ENCODE peak calls at places on chromosomes 12 and 14, in six cellular contexts. One of them, this sample, is unnamed.

GRCh38 chr14:101113835-101114725 is 210.6 kb upstream of the RTL1 start:
- DNase-seq in OCI-LY7: no peak
- DNase-seq in GM13976: no peak
- DNase-seq in cardiac fibroblast: no peak
- DNase-seq in body of pancreas: no peak
- DNase-seq in astrocyte of the spinal cord: no peak
- DNase-seq in this sample: no peak

GRCh38 chr12:46133751-46134150 is 135.1 kb downstream of the SLC38A1 start:
- DNase-seq in OCI-LY7: no peak
- DNase-seq in GM13976: no peak
- DNase-seq in cardiac fibroblast: peak; percentile 26
- DNase-seq in body of pancreas: no peak
- DNase-seq in astrocyte of the spinal cord: no peak
- DNase-seq in this sample: no peak

GRCh38 chr12:84689638-84690037 is 223.0 kb downstream of the SLC6A15 start:
- DNase-seq in OCI-LY7: no peak
- DNase-seq in GM13976: no peak
- DNase-seq in cardiac fibroblast: no peak
- DNase-seq in body of pancreas: peak; percentile 6
- DNase-seq in astrocyte of the spinal cord: no peak
- DNase-seq in this sample: no peak

GRCh38 chr12:52130695-52131094 is 51.2 kb downstream of the SMIM41 start:
- DNase-seq in OCI-LY7: no peak
- DNase-seq in GM13976: peak; percentile 15
- DNase-seq in cardiac fibroblast: no peak
- DNase-seq in body of pancreas: no peak
- DNase-seq in astrocyte of the spinal cord: no peak
- DNase-seq in this sample: peak; percentile 50

GRCh38 chr12:98644433-98644711 is 216 bp downstream of the IKBIP start:
- DNase-seq in OCI-LY7: no peak
- DNase-seq in GM13976: peak; percentile 33
- DNase-seq in cardiac fibroblast: no peak
- DNase-seq in body of pancreas: no peak
- DNase-seq in astrocyte of the spinal cord: no peak
- DNase-seq in this sample: no peak

GRCh38 chr14:38553586-38553985 is 297.7 kb upstream of the CLEC14A start:
- DNase-seq in OCI-LY7: no peak
- DNase-seq in GM13976: no peak
- DNase-seq in cardiac fibroblast: peak; percentile 10
- DNase-seq in body of pancreas: no peak
- DNase-seq in astrocyte of the spinal cord: peak; percentile 82
- DNase-seq in this sample: no peak

GRCh38 chr12:8077207-8077606 is 4.9 kb upstream of the NECAP1 start:
- DNase-seq in OCI-LY7: no peak
- DNase-seq in GM13976: no peak
- DNase-seq in cardiac fibroblast: no peak
- DNase-seq in body of pancreas: no peak
- DNase-seq in astrocyte of the spinal cord: peak; percentile 43
- DNase-seq in this sample: no peak

GRCh38 chr14:52042371-52043037 is 26.4 kb downstream of the NID2 start:
- DNase-seq in OCI-LY7: no peak
- DNase-seq in GM13976: no peak
- DNase-seq in cardiac fibroblast: no peak
- DNase-seq in body of pancreas: no peak
- DNase-seq in astrocyte of the spinal cord: no peak
- DNase-seq in this sample: no peak

GRCh38 chr12:46779879-46780278 is 45.9 kb downstream of the SLC38A4 start:
- DNase-seq in OCI-LY7: no peak
- DNase-seq in GM13976: no peak
- DNase-seq in cardiac fibroblast: no peak
- DNase-seq in body of pancreas: no peak
- DNase-seq in astrocyte of the spinal cord: no peak
- DNase-seq in this sample: no peak

GRCh38 chr12:99253068-99253467 is 394.5 kb upstream of the GARIN6 start:
- DNase-seq in OCI-LY7: peak; percentile 74
- DNase-seq in GM13976: no peak
- DNase-seq in cardiac fibroblast: no peak
- DNase-seq in body of pancreas: no peak
- DNase-seq in astrocyte of the spinal cord: no peak
- DNase-seq in this sample: no peak

GRCh38 chr12:24366514-24366913 is 417.0 kb upstream of the SOX5 start:
- DNase-seq in OCI-LY7: no peak
- DNase-seq in GM13976: no peak
- DNase-seq in cardiac fibroblast: no peak
- DNase-seq in body of pancreas: no peak
- DNase-seq in astrocyte of the spinal cord: no peak
- DNase-seq in this sample: no peak

GRCh38 chr14:36556811-36557433 is 25.5 kb downstream of the NKX2-8 start:
- DNase-seq in OCI-LY7: peak; percentile 30
- DNase-seq in GM13976: peak; percentile 41
- DNase-seq in cardiac fibroblast: peak; percentile 18
- DNase-seq in body of pancreas: peak; percentile 50
- DNase-seq in astrocyte of the spinal cord: peak; percentile 15
- DNase-seq in this sample: no peak

GRCh38 chr12:54682674-54683073 is 34.5 kb upstream of the DCD start:
- DNase-seq in OCI-LY7: no peak
- DNase-seq in GM13976: no peak
- DNase-seq in cardiac fibroblast: no peak
- DNase-seq in body of pancreas: no peak
- DNase-seq in astrocyte of the spinal cord: no peak
- DNase-seq in this sample: no peak

GRCh38 chr12:52041695-52042123 is 9.5 kb upstream of the NR4A1 start:
- DNase-seq in OCI-LY7: peak; percentile 87
- DNase-seq in GM13976: peak; percentile 72
- DNase-seq in cardiac fibroblast: peak; percentile 78
- DNase-seq in body of pancreas: peak; percentile 58
- DNase-seq in astrocyte of the spinal cord: peak; percentile 42
- DNase-seq in this sample: no peak

GRCh38 chr14:100669468-100669867 is 57.2 kb upstream of the DLK1 start:
- DNase-seq in OCI-LY7: no peak
- DNase-seq in GM13976: no peak
- DNase-seq in cardiac fibroblast: no peak
- DNase-seq in body of pancreas: no peak
- DNase-seq in astrocyte of the spinal cord: no peak
- DNase-seq in this sample: no peak

GRCh38 chr14:68386950-68387779 is 405.7 kb downstream of the ZFP36L1 start:
- DNase-seq in OCI-LY7: no peak
- DNase-seq in GM13976: no peak
- DNase-seq in cardiac fibroblast: peak; percentile 74
- DNase-seq in body of pancreas: no peak
- DNase-seq in astrocyte of the spinal cord: peak; percentile 74
- DNase-seq in this sample: peak; percentile 33

GRCh38 chr14:68899033-68899603 is 80.0 kb downstream of the ACTN1 start:
- DNase-seq in OCI-LY7: no peak
- DNase-seq in GM13976: no peak
- DNase-seq in cardiac fibroblast: no peak
- DNase-seq in body of pancreas: no peak
- DNase-seq in astrocyte of the spinal cord: no peak
- DNase-seq in this sample: no peak

GRCh38 chr14:105047283-105048016 is 17.8 kb downstream of the GPR132 start:
- DNase-seq in OCI-LY7: no peak
- DNase-seq in GM13976: peak; percentile 60
- DNase-seq in cardiac fibroblast: no peak
- DNase-seq in body of pancreas: no peak
- DNase-seq in astrocyte of the spinal cord: no peak
- DNase-seq in this sample: no peak

GRCh38 chr12:91889970-91890369 is 255.7 kb downstream of the BTG1 start:
- DNase-seq in OCI-LY7: no peak
- DNase-seq in GM13976: no peak
- DNase-seq in cardiac fibroblast: no peak
- DNase-seq in body of pancreas: no peak
- DNase-seq in astrocyte of the spinal cord: no peak
- DNase-seq in this sample: no peak

GRCh38 chr14:96251656-96252155 is 4.3 kb upstream of the BDKRB1 start:
- DNase-seq in OCI-LY7: no peak
- DNase-seq in GM13976: no peak
- DNase-seq in cardiac fibroblast: no peak
- DNase-seq in body of pancreas: no peak
- DNase-seq in astrocyte of the spinal cord: no peak
- DNase-seq in this sample: peak; percentile 40

GRCh38 chr12:124327362-124328043 is 32.6 kb downstream of the RFLNA start:
- DNase-seq in OCI-LY7: no peak
- DNase-seq in GM13976: no peak
- DNase-seq in cardiac fibroblast: no peak
- DNase-seq in body of pancreas: no peak
- DNase-seq in astrocyte of the spinal cord: no peak
- DNase-seq in this sample: no peak

GRCh38 chr12:26195641-26196423 is 459 bp downstream of the SSPN start:
- DNase-seq in OCI-LY7: no peak
- DNase-seq in GM13976: peak; percentile 48
- DNase-seq in cardiac fibroblast: peak; percentile 40
- DNase-seq in body of pancreas: peak; percentile 67
- DNase-seq in astrocyte of the spinal cord: peak; percentile 61
- DNase-seq in this sample: no peak

GRCh38 chr12:52876371-52876770 is 27.6 kb upstream of the KRT78 start:
- DNase-seq in OCI-LY7: no peak
- DNase-seq in GM13976: no peak
- DNase-seq in cardiac fibroblast: no peak
- DNase-seq in body of pancreas: peak; percentile 92
- DNase-seq in astrocyte of the spinal cord: no peak
- DNase-seq in this sample: no peak

GRCh38 chr12:55850893-55851292 is 8.2 kb upstream of the MMP19 start:
- DNase-seq in OCI-LY7: no peak
- DNase-seq in GM13976: no peak
- DNase-seq in cardiac fibroblast: peak; percentile 60
- DNase-seq in body of pancreas: no peak
- DNase-seq in astrocyte of the spinal cord: peak; percentile 34
- DNase-seq in this sample: no peak

GRCh38 chr14:23483216-23483854 is 13.8 kb downstream of the NGDN start:
- DNase-seq in OCI-LY7: peak; percentile 48
- DNase-seq in GM13976: peak; percentile 47
- DNase-seq in cardiac fibroblast: peak; percentile 23
- DNase-seq in body of pancreas: no peak
- DNase-seq in astrocyte of the spinal cord: no peak
- DNase-seq in this sample: no peak

GRCh38 chr12:65741662-65742480 is 82.4 kb upstream of the HMGA2 start:
- DNase-seq in OCI-LY7: no peak
- DNase-seq in GM13976: peak; percentile 79
- DNase-seq in cardiac fibroblast: peak; percentile 49
- DNase-seq in body of pancreas: peak; percentile 15
- DNase-seq in astrocyte of the spinal cord: peak; percentile 64
- DNase-seq in this sample: no peak

GRCh38 chr14:104114421-104115130 is 23.8 kb upstream of the KIF26A start:
- DNase-seq in OCI-LY7: no peak
- DNase-seq in GM13976: no peak
- DNase-seq in cardiac fibroblast: no peak
- DNase-seq in body of pancreas: peak; percentile 2
- DNase-seq in astrocyte of the spinal cord: no peak
- DNase-seq in this sample: no peak

DNA sequence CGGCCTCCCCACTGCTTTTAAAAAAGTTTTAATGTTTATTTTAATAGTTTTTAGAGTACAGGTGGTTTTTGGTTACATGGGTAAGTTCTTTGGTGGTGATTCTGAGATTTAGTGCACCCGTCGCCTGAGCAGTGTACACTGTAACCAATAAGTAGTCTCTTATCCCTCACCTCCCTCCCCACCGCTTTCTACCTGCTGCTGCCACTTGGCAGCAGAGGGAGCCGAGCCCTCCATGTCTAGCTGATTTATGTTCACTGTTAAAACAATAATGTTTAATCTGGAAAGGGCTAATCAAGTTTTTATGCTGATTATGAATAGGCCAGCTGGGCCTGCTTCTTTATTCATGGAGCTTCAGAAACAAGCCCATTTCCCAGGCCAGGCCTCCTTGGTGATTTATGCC is 73.1 kb downstream of the ADCK1 start:
- DNase-seq in OCI-LY7: no peak
- DNase-seq in GM13976: no peak
- DNase-seq in cardiac fibroblast: no peak
- DNase-seq in body of pancreas: peak; percentile 77
- DNase-seq in astrocyte of the spinal cord: no peak
- DNase-seq in this sample: no peak
- TF ChIP-seq CTCF in OCI-LY7: no peak
- TF ChIP-seq CTCF in GM13976: no peak
- TF ChIP-seq CTCF in cardiac fibroblast: no peak
- TF ChIP-seq CTCF in body of pancreas: no peak
- TF ChIP-seq CTCF in astrocyte of the spinal cord: no peak
- TF ChIP-seq CTCF in this sample: no peak

GRCh38 chr14:79369359-79370332 is 841.7 kb downstream of the DIO2 start:
- DNase-seq in OCI-LY7: no peak
- DNase-seq in GM13976: no peak
- DNase-seq in cardiac fibroblast: peak; percentile 95
- DNase-seq in body of pancreas: peak; percentile 37
- DNase-seq in astrocyte of the spinal cord: peak; percentile 97
- DNase-seq in this sample: no peak
- TF ChIP-seq CTCF in OCI-LY7: no peak
- TF ChIP-seq CTCF in GM13976: no peak
- TF ChIP-seq CTCF in cardiac fibroblast: peak; percentile 16
- TF ChIP-seq CTCF in body of pancreas: no peak
- TF ChIP-seq CTCF in astrocyte of the spinal cord: peak; percentile 26
- TF ChIP-seq CTCF in this sample: no peak

GRCh38 chr12:103036581-103037214 is 79.2 kb downstream of the ASCL1 start:
- DNase-seq in OCI-LY7: no peak
- DNase-seq in GM13976: peak; percentile 22
- DNase-seq in cardiac fibroblast: no peak
- DNase-seq in body of pancreas: no peak
- DNase-seq in astrocyte of the spinal cord: no peak
- DNase-seq in this sample: no peak
- TF ChIP-seq CTCF in OCI-LY7: no peak
- TF ChIP-seq CTCF in GM13976: no peak
- TF ChIP-seq CTCF in cardiac fibroblast: no peak
- TF ChIP-seq CTCF in body of pancreas: no peak
- TF ChIP-seq CTCF in astrocyte of the spinal cord: no peak
- TF ChIP-seq CTCF in this sample: no peak

GRCh38 chr12:29902043-29902442 is 118.3 kb upstream of the TMTC1 start:
- DNase-seq in OCI-LY7: no peak
- DNase-seq in GM13976: no peak
- DNase-seq in cardiac fibroblast: no peak
- DNase-seq in body of pancreas: no peak
- DNase-seq in astrocyte of the spinal cord: no peak
- DNase-seq in this sample: no peak
- TF ChIP-seq CTCF in OCI-LY7: no peak
- TF ChIP-seq CTCF in GM13976: no peak
- TF ChIP-seq CTCF in cardiac fibroblast: no peak
- TF ChIP-seq CTCF in body of pancreas: no peak
- TF ChIP-seq CTCF in astrocyte of the spinal cord: no peak
- TF ChIP-seq CTCF in this sample: no peak

This sample was measured in LNCaP clone FGC.